ENCODE peak calls at places on chromosomes 4 and X, in four cellular contexts. Z, S, E and I are unnamed samples.

GRCh38 chr4:155552180-155552579 is 114.5 kb upstream of the GUCY1A1 start:
- DNase-seq in Z (peak; percentile 54), S (no peak), E (no peak), I (no peak)

GRCh38 chr4:48742412-48742811 is 37.7 kb downstream of the FRYL start:
- DNase-seq in Z (peak; percentile 30), S (no peak), E (no peak), I (no peak)

GRCh38 chrX:112800901-112801775 is 39.5 kb downstream of the AMOT start:
- DNase-seq in Z (no peak), S (no peak), E (no peak), I (no peak)

GRCh38 chrX:54087661-54088060 is 43.4 kb upstream of the PHF8 start:
- DNase-seq in Z (no peak), S (no peak), E (no peak), I (no peak)

GRCh38 chr4:184328022-184328736 is 110.5 kb upstream of the ENPP6 start:
- DNase-seq in Z (peak; percentile 44), S (no peak), E (no peak), I (no peak)

GRCh38 chr4:25154594-25155265 is 5.5 kb downstream of the SEPSECS start:
- DNase-seq in Z (no peak), S (no peak), E (no peak), I (no peak)

GRCh38 chr4:112592717-112593116 is 44.0 kb downstream of the ZGRF1 start:
- DNase-seq in Z (no peak), S (no peak), E (no peak), I (no peak)

GRCh38 chr4:41880840-41881831 is 54.1 kb upstream of the TMEM33 start:
- DNase-seq in Z (no peak), S (no peak), E (no peak), I (no peak)

GRCh38 chr4:25103423-25103822 is 56.8 kb downstream of the SEPSECS start:
- DNase-seq in Z (no peak), S (no peak), E (no peak), I (no peak)

GRCh38 chr4:121073672-121074386 is 1.5 kb upstream of the NDNF start:
- DNase-seq in Z (no peak), S (no peak), E (no peak), I (no peak)